ENCODE peak calls at places on chromosomes 7 and 10, in nine cellular contexts. One of them, this sample, is unnamed.

GRCh38 chr7:771241-772004 is 44.3 kb upstream of the PRKAR1B start:
- DNase-seq in activated CD4-positive, alpha-beta T cell treated with anti-CD3 and anti-CD28 coated beads, Interleukin-2, amount 50 U/mL, for 24 hours: no peak
- DNase-seq in BE2C: peak
- DNase-seq in RWPE2: no peak
- DNase-seq in GOT3: no peak
- DNase-seq in activated T-cell treated with anti-CD3 and anti-CD28 coated beads, Interleukin-2, amount 50 U/mL, for 72 hours: no peak
- DNase-seq in NCI-H1092 treated with DMSO at 0.1 percent for 48 hours: no peak
- DNase-seq in HCT116: no peak
- DNase-seq in GM20000: no peak
- DNase-seq in this sample: no peak

GRCh38 chr10:113704637-113705343 is 25.1 kb downstream of the CASP7 start:
- DNase-seq in HCT116: peak
- DNase-seq in BE2C: peak
- DNase-seq in RWPE2: no peak
- DNase-seq in GM20000: peak
- DNase-seq in activated CD4-positive, alpha-beta T cell treated with anti-CD3 and anti-CD28 coated beads, Interleukin-2, amount 50 U/mL, for 24 hours: no peak
- DNase-seq in activated T-cell treated with anti-CD3 and anti-CD28 coated beads, Interleukin-2, amount 50 U/mL, for 72 hours: peak
- DNase-seq in GOT3: no peak
- DNase-seq in NCI-H1092 treated with DMSO at 0.1 percent for 48 hours: peak
- DNase-seq in this sample: peak

GRCh38 chr7:87029078-87029477 is 30.4 kb downstream of the ELAPOR2 start:
- DNase-seq in activated CD4-positive, alpha-beta T cell treated with anti-CD3 and anti-CD28 coated beads, Interleukin-2, amount 50 U/mL, for 24 hours: no peak
- DNase-seq in activated T-cell treated with anti-CD3 and anti-CD28 coated beads, Interleukin-2, amount 50 U/mL, for 72 hours: no peak
- DNase-seq in GM20000: no peak
- DNase-seq in NCI-H1092 treated with DMSO at 0.1 percent for 48 hours: no peak
- DNase-seq in GOT3: no peak
- DNase-seq in RWPE2: no peak
- DNase-seq in HCT116: no peak
- DNase-seq in BE2C: no peak
- DNase-seq in this sample: no peak

GRCh38 chr7:150851497-150852370 is 583 bp upstream of the AOC1 start:
- DNase-seq in HCT116: no peak
- DNase-seq in NCI-H1092 treated with DMSO at 0.1 percent for 48 hours: no peak
- DNase-seq in GOT3: no peak
- DNase-seq in GM20000: no peak
- DNase-seq in activated CD4-positive, alpha-beta T cell treated with anti-CD3 and anti-CD28 coated beads, Interleukin-2, amount 50 U/mL, for 24 hours: no peak
- DNase-seq in RWPE2: no peak
- DNase-seq in BE2C: no peak
- DNase-seq in activated T-cell treated with anti-CD3 and anti-CD28 coated beads, Interleukin-2, amount 50 U/mL, for 72 hours: no peak
- DNase-seq in this sample: no peak

GRCh38 chr7:54880326-54880989 is 121.4 kb upstream of the SEC61G start:
- DNase-seq in BE2C: peak
- DNase-seq in HCT116: no peak
- DNase-seq in activated T-cell treated with anti-CD3 and anti-CD28 coated beads, Interleukin-2, amount 50 U/mL, for 72 hours: no peak
- DNase-seq in NCI-H1092 treated with DMSO at 0.1 percent for 48 hours: no peak
- DNase-seq in GOT3: no peak
- DNase-seq in activated CD4-positive, alpha-beta T cell treated with anti-CD3 and anti-CD28 coated beads, Interleukin-2, amount 50 U/mL, for 24 hours: no peak
- DNase-seq in RWPE2: no peak
- DNase-seq in GM20000: no peak
- DNase-seq in this sample: no peak

GRCh38 chr10:119657725-119658124 is 6.5 kb downstream of the BAG3 start:
- DNase-seq in BE2C: no peak
- DNase-seq in activated CD4-positive, alpha-beta T cell treated with anti-CD3 and anti-CD28 coated beads, Interleukin-2, amount 50 U/mL, for 24 hours: no peak
- DNase-seq in activated T-cell treated with anti-CD3 and anti-CD28 coated beads, Interleukin-2, amount 50 U/mL, for 72 hours: no peak
- DNase-seq in HCT116: no peak
- DNase-seq in GOT3: no peak
- DNase-seq in RWPE2: no peak
- DNase-seq in GM20000: no peak
- DNase-seq in NCI-H1092 treated with DMSO at 0.1 percent for 48 hours: no peak
- DNase-seq in this sample: no peak

GRCh38 chr7:49791089-49791741 is 17.8 kb downstream of the VWC2 start:
- DNase-seq in GOT3: no peak
- DNase-seq in activated T-cell treated with anti-CD3 and anti-CD28 coated beads, Interleukin-2, amount 50 U/mL, for 72 hours: no peak
- DNase-seq in RWPE2: no peak
- DNase-seq in GM20000: peak
- DNase-seq in activated CD4-positive, alpha-beta T cell treated with anti-CD3 and anti-CD28 coated beads, Interleukin-2, amount 50 U/mL, for 24 hours: no peak
- DNase-seq in NCI-H1092 treated with DMSO at 0.1 percent for 48 hours: no peak
- DNase-seq in BE2C: peak
- DNase-seq in HCT116: no peak
- DNase-seq in this sample: no peak

GRCh38 chr7:66503036-66503370 is 125.7 kb upstream of the KCTD7 start:
- DNase-seq in RWPE2: no peak
- DNase-seq in GM20000: no peak
- DNase-seq in NCI-H1092 treated with DMSO at 0.1 percent for 48 hours: no peak
- DNase-seq in activated CD4-positive, alpha-beta T cell treated with anti-CD3 and anti-CD28 coated beads, Interleukin-2, amount 50 U/mL, for 24 hours: no peak
- DNase-seq in GOT3: no peak
- DNase-seq in activated T-cell treated with anti-CD3 and anti-CD28 coated beads, Interleukin-2, amount 50 U/mL, for 72 hours: no peak
- DNase-seq in BE2C: no peak
- DNase-seq in HCT116: no peak
- DNase-seq in this sample: no peak

GRCh38 chr10:76939862-76940495 is 697.6 kb downstream of the KCNMA1 start:
- DNase-seq in GOT3: no peak
- DNase-seq in RWPE2: no peak
- DNase-seq in BE2C: no peak
- DNase-seq in GM20000: no peak
- DNase-seq in NCI-H1092 treated with DMSO at 0.1 percent for 48 hours: peak
- DNase-seq in activated T-cell treated with anti-CD3 and anti-CD28 coated beads, Interleukin-2, amount 50 U/mL, for 72 hours: no peak
- DNase-seq in HCT116: no peak
- DNase-seq in activated CD4-positive, alpha-beta T cell treated with anti-CD3 and anti-CD28 coated beads, Interleukin-2, amount 50 U/mL, for 24 hours: no peak
- DNase-seq in this sample: no peak

GRCh38 chr7:28804990-28805389 is 153.1 kb downstream of the TRIL start:
- DNase-seq in BE2C: no peak
- DNase-seq in GOT3: no peak
- DNase-seq in GM20000: no peak
- DNase-seq in RWPE2: no peak
- DNase-seq in activated CD4-positive, alpha-beta T cell treated with anti-CD3 and anti-CD28 coated beads, Interleukin-2, amount 50 U/mL, for 24 hours: no peak
- DNase-seq in activated T-cell treated with anti-CD3 and anti-CD28 coated beads, Interleukin-2, amount 50 U/mL, for 72 hours: no peak
- DNase-seq in HCT116: no peak
- DNase-seq in NCI-H1092 treated with DMSO at 0.1 percent for 48 hours: no peak
- DNase-seq in this sample: peak

GRCh38 chr7:107726356-107727130 is 17.4 kb upstream of the CBLL1 start:
- DNase-seq in activated T-cell treated with anti-CD3 and anti-CD28 coated beads, Interleukin-2, amount 50 U/mL, for 72 hours: no peak
- DNase-seq in GOT3: no peak
- DNase-seq in HCT116: no peak
- DNase-seq in GM20000: no peak
- DNase-seq in BE2C: no peak
- DNase-seq in NCI-H1092 treated with DMSO at 0.1 percent for 48 hours: no peak
- DNase-seq in activated CD4-positive, alpha-beta T cell treated with anti-CD3 and anti-CD28 coated beads, Interleukin-2, amount 50 U/mL, for 24 hours: no peak
- DNase-seq in RWPE2: no peak
- DNase-seq in this sample: no peak

GRCh38 chr7:43647772-43648643 is 65.1 kb downstream of the STK17A start:
- DNase-seq in RWPE2: peak
- DNase-seq in NCI-H1092 treated with DMSO at 0.1 percent for 48 hours: peak
- DNase-seq in activated T-cell treated with anti-CD3 and anti-CD28 coated beads, Interleukin-2, amount 50 U/mL, for 72 hours: peak
- DNase-seq in BE2C: peak
- DNase-seq in GM20000: peak
- DNase-seq in activated CD4-positive, alpha-beta T cell treated with anti-CD3 and anti-CD28 coated beads, Interleukin-2, amount 50 U/mL, for 24 hours: peak
- DNase-seq in HCT116: peak
- DNase-seq in GOT3: peak
- DNase-seq in this sample: peak

GRCh38 chr10:120969219-120969645 is 118.1 kb downstream of the WDR11 start:
- DNase-seq in RWPE2: no peak
- DNase-seq in BE2C: no peak
- DNase-seq in GM20000: no peak
- DNase-seq in HCT116: no peak
- DNase-seq in GOT3: no peak
- DNase-seq in NCI-H1092 treated with DMSO at 0.1 percent for 48 hours: no peak
- DNase-seq in activated T-cell treated with anti-CD3 and anti-CD28 coated beads, Interleukin-2, amount 50 U/mL, for 72 hours: no peak
- DNase-seq in activated CD4-positive, alpha-beta T cell treated with anti-CD3 and anti-CD28 coated beads, Interleukin-2, amount 50 U/mL, for 24 hours: no peak
- DNase-seq in this sample: no peak

GRCh38 chr10:21732067-21732772 is 198.2 kb downstream of the MLLT10 start:
- DNase-seq in GOT3: no peak
- DNase-seq in HCT116: peak
- DNase-seq in activated CD4-positive, alpha-beta T cell treated with anti-CD3 and anti-CD28 coated beads, Interleukin-2, amount 50 U/mL, for 24 hours: peak
- DNase-seq in BE2C: peak
- DNase-seq in activated T-cell treated with anti-CD3 and anti-CD28 coated beads, Interleukin-2, amount 50 U/mL, for 72 hours: peak
- DNase-seq in GM20000: peak
- DNase-seq in NCI-H1092 treated with DMSO at 0.1 percent for 48 hours: peak
- DNase-seq in RWPE2: no peak
- DNase-seq in this sample: peak

GRCh38 chr7:158854681-158855081 is 1.7 kb upstream of the DYNC2I1 start:
- DNase-seq in HCT116: no peak
- DNase-seq in GM20000: no peak
- DNase-seq in GOT3: no peak
- DNase-seq in RWPE2: no peak
- DNase-seq in activated CD4-positive, alpha-beta T cell treated with anti-CD3 and anti-CD28 coated beads, Interleukin-2, amount 50 U/mL, for 24 hours: no peak
- DNase-seq in NCI-H1092 treated with DMSO at 0.1 percent for 48 hours: no peak
- DNase-seq in BE2C: no peak
- DNase-seq in activated T-cell treated with anti-CD3 and anti-CD28 coated beads, Interleukin-2, amount 50 U/mL, for 72 hours: no peak
- DNase-seq in this sample: no peak

GRCh38 chr10:10499839-10500238 is 517.8 kb upstream of the CELF2 start:
- DNase-seq in GM20000: no peak
- DNase-seq in RWPE2: no peak
- DNase-seq in activated T-cell treated with anti-CD3 and anti-CD28 coated beads, Interleukin-2, amount 50 U/mL, for 72 hours: no peak
- DNase-seq in BE2C: no peak
- DNase-seq in NCI-H1092 treated with DMSO at 0.1 percent for 48 hours: no peak
- DNase-seq in HCT116: no peak
- DNase-seq in activated CD4-positive, alpha-beta T cell treated with anti-CD3 and anti-CD28 coated beads, Interleukin-2, amount 50 U/mL, for 24 hours: no peak
- DNase-seq in GOT3: no peak
- DNase-seq in this sample: peak

GRCh38 chr10:95834375-95834774 is 73.4 kb upstream of the CC2D2B start:
- DNase-seq in activated T-cell treated with anti-CD3 and anti-CD28 coated beads, Interleukin-2, amount 50 U/mL, for 72 hours: no peak
- DNase-seq in BE2C: no peak
- DNase-seq in activated CD4-positive, alpha-beta T cell treated with anti-CD3 and anti-CD28 coated beads, Interleukin-2, amount 50 U/mL, for 24 hours: no peak
- DNase-seq in GOT3: no peak
- DNase-seq in RWPE2: no peak
- DNase-seq in HCT116: no peak
- DNase-seq in NCI-H1092 treated with DMSO at 0.1 percent for 48 hours: no peak
- DNase-seq in GM20000: no peak
- DNase-seq in this sample: no peak

GRCh38 chr10:9766762-9767161 is 1250.9 kb upstream of the CELF2 start:
- DNase-seq in activated T-cell treated with anti-CD3 and anti-CD28 coated beads, Interleukin-2, amount 50 U/mL, for 72 hours: no peak
- DNase-seq in GOT3: no peak
- DNase-seq in RWPE2: no peak
- DNase-seq in HCT116: no peak
- DNase-seq in NCI-H1092 treated with DMSO at 0.1 percent for 48 hours: no peak
- DNase-seq in BE2C: no peak
- DNase-seq in activated CD4-positive, alpha-beta T cell treated with anti-CD3 and anti-CD28 coated beads, Interleukin-2, amount 50 U/mL, for 24 hours: no peak
- DNase-seq in GM20000: no peak
- DNase-seq in this sample: no peak

GRCh38 chr10:99520040-99520803 is 12.5 kb upstream of the NKX2-3 start:
- DNase-seq in NCI-H1092 treated with DMSO at 0.1 percent for 48 hours: no peak
- DNase-seq in BE2C: no peak
- DNase-seq in activated CD4-positive, alpha-beta T cell treated with anti-CD3 and anti-CD28 coated beads, Interleukin-2, amount 50 U/mL, for 24 hours: no peak
- DNase-seq in activated T-cell treated with anti-CD3 and anti-CD28 coated beads, Interleukin-2, amount 50 U/mL, for 72 hours: no peak
- DNase-seq in GM20000: no peak
- DNase-seq in HCT116: no peak
- DNase-seq in RWPE2: peak
- DNase-seq in GOT3: no peak
- DNase-seq in this sample: no peak

GRCh38 chr10:86216886-86217285 is 149.7 kb downstream of the GRID1 start:
- DNase-seq in NCI-H1092 treated with DMSO at 0.1 percent for 48 hours: no peak
- DNase-seq in HCT116: no peak
- DNase-seq in GM20000: no peak
- DNase-seq in RWPE2: no peak
- DNase-seq in activated T-cell treated with anti-CD3 and anti-CD28 coated beads, Interleukin-2, amount 50 U/mL, for 72 hours: no peak
- DNase-seq in BE2C: no peak
- DNase-seq in GOT3: no peak
- DNase-seq in activated CD4-positive, alpha-beta T cell treated with anti-CD3 and anti-CD28 coated beads, Interleukin-2, amount 50 U/mL, for 24 hours: no peak
- DNase-seq in this sample: no peak

GRCh38 chr10:42898037-42898960 is 115.7 kb downstream of the BMS1 start:
- DNase-seq in GM20000: no peak
- DNase-seq in GOT3: no peak
- DNase-seq in BE2C: no peak
- DNase-seq in NCI-H1092 treated with DMSO at 0.1 percent for 48 hours: no peak
- DNase-seq in activated CD4-positive, alpha-beta T cell treated with anti-CD3 and anti-CD28 coated beads, Interleukin-2, amount 50 U/mL, for 24 hours: no peak
- DNase-seq in activated T-cell treated with anti-CD3 and anti-CD28 coated beads, Interleukin-2, amount 50 U/mL, for 72 hours: no peak
- DNase-seq in HCT116: no peak
- DNase-seq in RWPE2: no peak
- DNase-seq in this sample: no peak

GRCh38 chr10:103916901-103917300 is 1.1 kb downstream of the STN1 start:
- DNase-seq in GOT3: no peak
- DNase-seq in RWPE2: no peak
- DNase-seq in activated T-cell treated with anti-CD3 and anti-CD28 coated beads, Interleukin-2, amount 50 U/mL, for 72 hours: no peak
- DNase-seq in activated CD4-positive, alpha-beta T cell treated with anti-CD3 and anti-CD28 coated beads, Interleukin-2, amount 50 U/mL, for 24 hours: no peak
- DNase-seq in NCI-H1092 treated with DMSO at 0.1 percent for 48 hours: no peak
- DNase-seq in GM20000: no peak
- DNase-seq in HCT116: no peak
- DNase-seq in BE2C: no peak
- DNase-seq in this sample: no peak

GRCh38 chr10:100878291-100878910 is 34.4 kb upstream of the SLF2 start:
- DNase-seq in NCI-H1092 treated with DMSO at 0.1 percent for 48 hours: peak
- DNase-seq in GM20000: peak
- DNase-seq in GOT3: no peak
- DNase-seq in activated CD4-positive, alpha-beta T cell treated with anti-CD3 and anti-CD28 coated beads, Interleukin-2, amount 50 U/mL, for 24 hours: peak
- DNase-seq in BE2C: peak
- DNase-seq in RWPE2: no peak
- DNase-seq in activated T-cell treated with anti-CD3 and anti-CD28 coated beads, Interleukin-2, amount 50 U/mL, for 72 hours: peak
- DNase-seq in HCT116: peak
- DNase-seq in this sample: peak

GRCh38 chr7:133434246-133434865 is 181.5 kb downstream of the EXOC4 start:
- DNase-seq in HCT116: no peak
- DNase-seq in activated T-cell treated with anti-CD3 and anti-CD28 coated beads, Interleukin-2, amount 50 U/mL, for 72 hours: peak
- DNase-seq in GOT3: no peak
- DNase-seq in RWPE2: no peak
- DNase-seq in GM20000: peak
- DNase-seq in BE2C: peak
- DNase-seq in NCI-H1092 treated with DMSO at 0.1 percent for 48 hours: no peak
- DNase-seq in activated CD4-positive, alpha-beta T cell treated with anti-CD3 and anti-CD28 coated beads, Interleukin-2, amount 50 U/mL, for 24 hours: no peak
- DNase-seq in this sample: peak

GRCh38 chr7:27339478-27339877 is 96.9 kb downstream of the EVX1 start:
- DNase-seq in BE2C: no peak
- DNase-seq in activated CD4-positive, alpha-beta T cell treated with anti-CD3 and anti-CD28 coated beads, Interleukin-2, amount 50 U/mL, for 24 hours: no peak
- DNase-seq in HCT116: no peak
- DNase-seq in NCI-H1092 treated with DMSO at 0.1 percent for 48 hours: no peak
- DNase-seq in activated T-cell treated with anti-CD3 and anti-CD28 coated beads, Interleukin-2, amount 50 U/mL, for 72 hours: no peak
- DNase-seq in GM20000: no peak
- DNase-seq in GOT3: no peak
- DNase-seq in RWPE2: no peak
- DNase-seq in this sample: no peak

GRCh38 chr10:50582061-50582460 is 41.7 kb downstream of the SGMS1 start:
- DNase-seq in HCT116: no peak
- DNase-seq in RWPE2: no peak
- DNase-seq in NCI-H1092 treated with DMSO at 0.1 percent for 48 hours: no peak
- DNase-seq in activated CD4-positive, alpha-beta T cell treated with anti-CD3 and anti-CD28 coated beads, Interleukin-2, amount 50 U/mL, for 24 hours: no peak
- DNase-seq in GM20000: no peak
- DNase-seq in BE2C: no peak
- DNase-seq in GOT3: no peak
- DNase-seq in activated T-cell treated with anti-CD3 and anti-CD28 coated beads, Interleukin-2, amount 50 U/mL, for 72 hours: no peak
- DNase-seq in this sample: no peak

GRCh38 chr10:89553064-89553734 is 17.8 kb upstream of the SLC16A12 start:
- DNase-seq in GM20000: no peak
- DNase-seq in NCI-H1092 treated with DMSO at 0.1 percent for 48 hours: no peak
- DNase-seq in activated CD4-positive, alpha-beta T cell treated with anti-CD3 and anti-CD28 coated beads, Interleukin-2, amount 50 U/mL, for 24 hours: no peak
- DNase-seq in HCT116: peak
- DNase-seq in GOT3: no peak
- DNase-seq in RWPE2: no peak
- DNase-seq in activated T-cell treated with anti-CD3 and anti-CD28 coated beads, Interleukin-2, amount 50 U/mL, for 72 hours: no peak
- DNase-seq in BE2C: no peak
- DNase-seq in this sample: peak

GRCh38 chr7:44284881-44285541 is 40.4 kb downstream of the CAMK2B start:
- DNase-seq in GM20000: no peak
- DNase-seq in NCI-H1092 treated with DMSO at 0.1 percent for 48 hours: no peak
- DNase-seq in activated T-cell treated with anti-CD3 and anti-CD28 coated beads, Interleukin-2, amount 50 U/mL, for 72 hours: no peak
- DNase-seq in GOT3: no peak
- DNase-seq in RWPE2: peak
- DNase-seq in BE2C: peak
- DNase-seq in activated CD4-positive, alpha-beta T cell treated with anti-CD3 and anti-CD28 coated beads, Interleukin-2, amount 50 U/mL, for 24 hours: no peak
- DNase-seq in HCT116: no peak
- DNase-seq in this sample: no peak

GRCh38 chr10:109987413-109987812 is 20.4 kb upstream of the ADD3 start:
- DNase-seq in activated CD4-positive, alpha-beta T cell treated with anti-CD3 and anti-CD28 coated beads, Interleukin-2, amount 50 U/mL, for 24 hours: no peak
- DNase-seq in RWPE2: no peak
- DNase-seq in HCT116: no peak
- DNase-seq in activated T-cell treated with anti-CD3 and anti-CD28 coated beads, Interleukin-2, amount 50 U/mL, for 72 hours: no peak
- DNase-seq in GM20000: no peak
- DNase-seq in GOT3: no peak
- DNase-seq in NCI-H1092 treated with DMSO at 0.1 percent for 48 hours: no peak
- DNase-seq in BE2C: no peak
- DNase-seq in this sample: no peak

GRCh38 chr10:67788028-67788886 is 49.7 kb downstream of the DNAJC12 start:
- DNase-seq in HCT116: peak
- DNase-seq in activated CD4-positive, alpha-beta T cell treated with anti-CD3 and anti-CD28 coated beads, Interleukin-2, amount 50 U/mL, for 24 hours: peak
- DNase-seq in BE2C: peak
- DNase-seq in GOT3: no peak
- DNase-seq in RWPE2: no peak
- DNase-seq in GM20000: peak
- DNase-seq in NCI-H1092 treated with DMSO at 0.1 percent for 48 hours: no peak
- DNase-seq in activated T-cell treated with anti-CD3 and anti-CD28 coated beads, Interleukin-2, amount 50 U/mL, for 72 hours: peak
- DNase-seq in this sample: peak

GRCh38 chr7:963236-964078 is 9.0 kb upstream of the ADAP1 start:
- DNase-seq in NCI-H1092 treated with DMSO at 0.1 percent for 48 hours: peak
- DNase-seq in BE2C: peak
- DNase-seq in activated CD4-positive, alpha-beta T cell treated with anti-CD3 and anti-CD28 coated beads, Interleukin-2, amount 50 U/mL, for 24 hours: no peak
- DNase-seq in HCT116: no peak
- DNase-seq in GM20000: no peak
- DNase-seq in activated T-cell treated with anti-CD3 and anti-CD28 coated beads, Interleukin-2, amount 50 U/mL, for 72 hours: no peak
- DNase-seq in RWPE2: peak
- DNase-seq in GOT3: no peak
- DNase-seq in this sample: no peak

This sample was measured in COLO829.